ENCODE peak calls at places on chromosomes 6 and 20, in ten cellular contexts. G is HuH-7.5; B is tibial artery; P is activated naive CD8-positive, alpha-beta T cell treated with anti-CD3 and anti-CD28 coated beads for 36 hours; N is GM04504; L is type B pancreatic cell; M is Daoy; F is endodermal cell; Q is H9; T is endothelial cell. J is an unnamed sample.

GRCh38 chr6:43911354-43911624 is 141.3 kb downstream of the VEGFA start:
- DNase-seq in G (no peak), B (no peak), P (no peak), N (no peak), L (no peak), M (no peak), F (no peak), Q (no peak), T (no peak), J (no peak)

GRCh38 chr6:163782436-163783003 is 368.0 kb downstream of the QKI start:
- DNase-seq in G (no peak), B (no peak), P (no peak), N (no peak), L (no peak), M (no peak), F (peak), Q (peak), T (no peak), J (no peak)

GRCh38 chr6:160261991-160262718 is 3.5 kb upstream of the SLC22A2 start:
- DNase-seq in G (no peak), B (no peak), P (no peak), N (no peak), L (no peak), M (peak), F (peak), Q (peak), T (no peak), J (no peak)

GRCh38 chr20:45910670-45911485 is 1.1 kb downstream of the PLTP start:
- DNase-seq in G (peak), B (peak), P (peak), N (peak), L (peak), M (peak), F (peak), Q (peak), T (peak), J (peak)

GRCh38 chr6:167907837-167908681 is 81.3 kb downstream of the AFDN start:
- DNase-seq in G (no peak), B (no peak), P (no peak), N (no peak), L (no peak), M (peak), F (no peak), Q (no peak), T (no peak), J (no peak)

GRCh38 chr6:54194067-54194466 is 82.8 kb downstream of the MLIP start:
- DNase-seq in G (no peak), B (no peak), P (no peak), N (peak), L (no peak), M (peak), F (no peak), Q (no peak), T (no peak), J (peak)

GRCh38 chr20:63483834-63484233 is 11.4 kb upstream of the KCNQ2 start:
- DNase-seq in G (no peak), B (no peak), P (no peak), N (no peak), L (no peak), M (no peak), F (peak), Q (peak), T (no peak), J (no peak)

GRCh38 chr20:57394087-57395082 is 3.2 kb downstream of the RBM38 start:
- DNase-seq in G (no peak), B (no peak), P (no peak), N (no peak), L (no peak), M (no peak), F (no peak), Q (no peak), T (no peak), J (no peak)

GRCh38 chr6:89413006-89413400 is 930 bp upstream of the RRAGD start:
- DNase-seq in G (no peak), B (peak), P (no peak), N (no peak), L (no peak), M (no peak), F (no peak), Q (no peak), T (no peak), J (no peak)

GRCh38 chr6:84618046-84618752 is 146.2 kb downstream of the TBX18 start:
- DNase-seq in G (no peak), B (peak), P (no peak), N (peak), L (no peak), M (peak), F (no peak), Q (no peak), T (no peak), J (peak)

GRCh38 chr20:64261138-64261537 is 5.6 kb downstream of the PCMTD2 start:
- DNase-seq in G (no peak), B (no peak), P (no peak), N (peak), L (no peak), M (no peak), F (no peak), Q (no peak), T (no peak), J (peak)

GRCh38 chr6:39005774-39006173 is 42.8 kb upstream of the GLP1R start:
- DNase-seq in G (no peak), B (no peak), P (no peak), N (no peak), L (no peak), M (no peak), F (no peak), Q (no peak), T (no peak), J (no peak)

GRCh38 chr6:158666637-158667359 is 16.9 kb downstream of the SYTL3 start:
- DNase-seq in G (no peak), B (no peak), P (no peak), N (peak), L (no peak), M (no peak), F (peak), Q (no peak), T (no peak), J (peak)

GRCh38 chr6:53947780-53948179 is 153.0 kb downstream of the LRRC1 start:
- DNase-seq in G (no peak), B (no peak), P (no peak), N (no peak), L (no peak), M (no peak), F (no peak), Q (no peak), T (no peak), J (no peak)

GRCh38 chr20:57762531-57763234 is 52.9 kb upstream of the PMEPA1 start:
- DNase-seq in G (no peak), B (no peak), P (no peak), N (no peak), L (no peak), M (no peak), F (peak), Q (no peak), T (no peak), J (no peak)

GRCh38 chr6:160036331-160036695 is 67.4 kb downstream of the IGF2R start:
- DNase-seq in G (no peak), B (no peak), P (no peak), N (no peak), L (no peak), M (no peak), F (peak), Q (no peak), T (no peak), J (no peak)

GRCh38 chr20:2708073-2708415 is 15.5 kb downstream of the EBF4 start:
- DNase-seq in G (no peak), B (no peak), P (no peak), N (no peak), L (no peak), M (no peak), F (peak), Q (peak), T (no peak), J (no peak)

GRCh38 chr6:37688088-37688850 is 9.4 kb downstream of the MDGA1 start:
- DNase-seq in G (no peak), B (no peak), P (no peak), N (no peak), L (no peak), M (no peak), F (no peak), Q (no peak), T (no peak), J (no peak)